ENCODE peak calls at places on chromosome 17, in seven cellular contexts. J, L, N, T, R, D and Y are unnamed samples.

GRCh38 chr17:38869647-38870258 is at the start of gene LASP1:
- DNase-seq in R (peak), N (no peak), T (peak), L (peak), D (peak), J (peak), Y (peak)

GRCh38 chr17:65431116-65431515 is 130.3 kb downstream of the AXIN2 start:
- DNase-seq in L (no peak), T (no peak), N (no peak), J (no peak), D (no peak), R (no peak), Y (no peak)

GRCh38 chr17:1000597-1001490 is 3.9 kb downstream of the TIMM22 start:
- DNase-seq in R (no peak), T (peak), L (no peak), N (no peak), D (no peak), J (peak), Y (peak)

GRCh38 chr17:34254146-34254545 is 939 bp upstream of the CCL2 start:
- DNase-seq in N (peak), L (no peak), R (no peak), T (no peak), J (peak), D (no peak), Y (no peak)

GRCh38 chr17:78343433-78344201 is 16.3 kb downstream of the SOCS3 start:
- DNase-seq in D (peak), L (no peak), T (peak), N (no peak), J (no peak), R (no peak), Y (no peak)

GRCh38 chr17:46199379-46199778 is 6.2 kb upstream of the KANSL1 start:
- DNase-seq in D (no peak), N (no peak), L (no peak), J (no peak), T (no peak), R (no peak), Y (no peak)

GRCh38 chr17:75087558-75088453 is at the start of gene SLC16A5:
- DNase-seq in L (peak), D (peak), T (no peak), J (peak), R (peak), N (no peak), Y (peak)

GRCh38 chr17:34299918-34300600 is 14.5 kb downstream of the CCL11 start:
- DNase-seq in R (no peak), N (no peak), J (peak), D (no peak), L (no peak), T (no peak), Y (peak)

GRCh38 chr17:350706-351435 is 1.7 kb downstream of the RPH3AL start:
- DNase-seq in D (peak), T (no peak), N (no peak), J (peak), L (peak), R (no peak), Y (peak)

GRCh38 chr17:74042744-74043486 is 160.6 kb upstream of the RPL38 start:
- DNase-seq in L (no peak), T (no peak), N (peak), J (peak), R (peak), D (no peak), Y (peak)

GRCh38 chr17:77228224-77229215 is 87.8 kb downstream of the SEC14L1 start:
- DNase-seq in N (no peak), D (no peak), J (no peak), R (no peak), L (no peak), T (no peak), Y (no peak)

GRCh38 chr17:28029033-28029432 is 13.4 kb upstream of the NLK start:
- DNase-seq in L (no peak), R (no peak), D (no peak), J (no peak), T (no peak), N (no peak), Y (no peak)

GRCh38 chr17:20159406-20160075 is 150.4 kb downstream of the SPECC1 start:
- DNase-seq in L (no peak), D (no peak), R (no peak), T (no peak), N (no peak), J (no peak), Y (peak)

GRCh38 chr17:17131876-17132275 is 74.3 kb downstream of the PLD6 start:
- DNase-seq in D (no peak), L (no peak), N (no peak), T (peak), R (no peak), J (no peak), Y (no peak)

GRCh38 chr17:45229681-45230409 is 8.2 kb downstream of the FMNL1 start:
- DNase-seq in D (no peak), J (no peak), L (no peak), T (peak), N (no peak), R (no peak), Y (no peak)

GRCh38 chr17:42969006-42969581 is 4.8 kb upstream of the AARSD1 start:
- DNase-seq in R (no peak), D (no peak), N (no peak), J (peak), T (no peak), L (no peak), Y (no peak)

GRCh38 chr17:34637041-34637547 is 57.7 kb downstream of the TMEM132E start:
- DNase-seq in L (no peak), D (no peak), R (no peak), T (peak), N (no peak), J (no peak), Y (no peak)

GRCh38 chr17:6648181-6648580 is 3.2 kb downstream of the MED31 start:
- DNase-seq in N (no peak), T (no peak), D (peak), L (no peak), R (no peak), J (peak), Y (peak)

GRCh38 chr17:69524854-69525253 is 110.4 kb downstream of the MAP2K6 start:
- DNase-seq in L (no peak), D (no peak), T (no peak), J (peak), N (no peak), R (no peak), Y (peak)

GRCh38 chr17:269616-270514 is 82.7 kb downstream of the RPH3AL start:
- DNase-seq in N (no peak), T (peak), L (no peak), D (no peak), R (peak), J (no peak), Y (no peak)

GRCh38 chr17:59377410-59377809 is 46.0 kb downstream of the YPEL2 start:
- DNase-seq in J (peak), R (no peak), D (no peak), N (no peak), L (no peak), T (no peak), Y (no peak)

GRCh38 chr17:64178011-64178825 is 48.3 kb upstream of the ERN1 start:
- DNase-seq in N (no peak), D (no peak), T (no peak), R (no peak), J (no peak), L (no peak), Y (no peak)

GRCh38 chr17:16529906-16530305 is 37.9 kb upstream of the LRRC75A start:
- DNase-seq in N (no peak), J (no peak), L (no peak), R (no peak), D (no peak), T (no peak), Y (no peak)

GRCh38 chr17:44899074-44899782 is at the start of gene EFTUD2:
- DNase-seq in D (peak), L (peak), R (peak), T (peak), N (no peak), J (peak), Y (peak)

GRCh38 chr17:50265690-50266306 is 8.5 kb upstream of the TMEM92 start:
- DNase-seq in L (no peak), J (no peak), N (no peak), D (no peak), T (peak), R (peak), Y (no peak)

GRCh38 chr17:58991718-58992331 is 114.9 kb downstream of the TRIM37 start:
- DNase-seq in L (no peak), J (peak), T (no peak), D (no peak), R (no peak), N (peak), Y (peak)

GRCh38 chr17:32265192-32265895 is at the start of gene RHBDL3:
- DNase-seq in L (no peak), T (no peak), J (no peak), N (no peak), R (peak), D (peak), Y (no peak)

GRCh38 chr17:48486557-48486956 is 44.3 kb downstream of the HOXB1 start:
- DNase-seq in J (peak), T (no peak), L (no peak), D (no peak), N (peak), R (no peak), Y (peak)
- TF ChIP-seq CTCF in J (peak), T (no peak), L (no peak), D (no peak), N (peak), R (no peak), Y (peak)

GRCh38 chr17:47853616-47854015 is 2.7 kb upstream of the SP6 start:
- DNase-seq in J (no peak), L (no peak), R (no peak), D (peak), T (no peak), N (no peak), Y (no peak)

GRCh38 chr17:47850373-47850691 is 631 bp downstream of the SP6 start:
- DNase-seq in J (no peak), T (no peak), L (no peak), R (no peak), N (no peak), D (no peak), Y (no peak)

GRCh38 chr17:47852113-47852949 is 1.4 kb upstream of the SP6 start:
- DNase-seq in T (no peak), J (no peak), N (no peak), D (peak), R (no peak), L (no peak), Y (no peak)

GRCh38 chr17:47851764-47852112 is 775 bp upstream of the SP6 start:
- DNase-seq in N (no peak), D (peak), J (no peak), T (no peak), L (no peak), R (no peak), Y (no peak)

GRCh38 chr17:47850692-47851573 is at the start of gene SP6:
- DNase-seq in L (peak), T (peak), J (peak), R (no peak), N (no peak), D (peak), Y (peak)
- TF ChIP-seq CTCF in L (peak), T (no peak), J (no peak), R (no peak), N (peak), D (peak), Y (no peak)

GRCh38 chr17:80358861-80359260 is 56.1 kb upstream of the ENDOV start:
- DNase-seq in D (no peak), J (no peak), R (no peak), T (no peak), N (no peak), L (no peak), Y (no peak)
- TF ChIP-seq CTCF in D (no peak), J (no peak), R (no peak), T (no peak), N (no peak), L (no peak), Y (no peak)

GRCh38 chr17:57002904-57003303 is 25.0 kb downstream of the SCPEP1 start:
- DNase-seq in L (no peak), N (no peak), J (no peak), T (no peak), D (no peak), R (no peak), Y (peak)

GRCh38 chr17:57006040-57006439 is 28.1 kb downstream of the SCPEP1 start:
- DNase-seq in R (no peak), T (no peak), N (no peak), J (no peak), D (no peak), L (no peak), Y (peak)

GRCh38 chr17:56997313-56997712 is 19.4 kb downstream of the SCPEP1 start:
- DNase-seq in L (no peak), D (no peak), J (no peak), T (no peak), R (no peak), N (no peak), Y (no peak)

GRCh38 chr17:57004944-57005579 is 27.1 kb downstream of the SCPEP1 start:
- DNase-seq in N (no peak), L (peak), D (peak), J (no peak), T (no peak), R (no peak), Y (no peak)

DNA sequence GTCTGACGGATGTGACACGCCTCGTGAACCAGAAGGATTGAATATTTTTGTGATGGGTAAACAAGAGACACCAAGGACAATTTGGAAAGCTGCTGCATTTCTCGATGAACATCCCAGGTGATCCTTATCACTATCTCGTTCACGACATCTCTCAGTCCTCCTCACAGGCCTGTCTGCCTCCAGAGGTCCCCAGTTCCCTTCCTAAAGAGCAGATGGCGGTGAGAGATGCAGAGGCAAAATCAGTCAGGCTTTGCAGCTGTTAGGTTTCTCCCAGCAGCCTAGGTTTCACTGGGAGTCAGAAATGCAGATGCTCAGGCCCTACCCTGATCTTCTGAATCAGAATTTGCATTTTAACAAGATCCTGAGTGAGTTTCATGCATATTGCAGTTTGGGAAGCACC is 23.6 kb downstream of the SCPEP1 start:
- DNase-seq in T (no peak), N (no peak), J (no peak), R (no peak), L (no peak), D (peak), Y (no peak)
- TF ChIP-seq CTCF in T (no peak), N (no peak), J (no peak), R (no peak), L (no peak), D (peak), Y (no peak)

GRCh38 chr17:79840204-79840988 is 1.2 kb upstream of the CBX4 start:
- DNase-seq in R (peak), N (no peak), J (peak), D (peak), L (peak), T (peak), Y (peak)
- TF ChIP-seq CTCF in R (peak), N (peak), J (no peak), D (peak), L (peak), T (no peak), Y (no peak)

GRCh38 chr17:8650119-8650499 is 19.6 kb upstream of the MYH10 start:
- DNase-seq in R (no peak), L (no peak), D (no peak), J (no peak), T (no peak), N (no peak), Y (no peak)
- TF ChIP-seq CTCF in R (no peak), L (no peak), D (no peak), J (no peak), T (no peak), N (no peak), Y (no peak)

GRCh38 chr17:56751145-56751743 is 82.5 kb downstream of the C17orf67 start:
- DNase-seq in R (no peak), L (no peak), D (peak), J (no peak), N (no peak), T (no peak), Y (no peak)
- TF ChIP-seq CTCF in R (no peak), L (no peak), D (peak), J (no peak), N (no peak), T (no peak), Y (no peak)

GRCh38 chr17:80575057-80575875 is 30.6 kb downstream of the RPTOR start:
- DNase-seq in T (peak), N (peak), L (peak), D (peak), J (peak), R (peak), Y (peak)
- TF ChIP-seq CTCF in T (peak), N (peak), L (peak), D (peak), J (no peak), R (peak), Y (peak)

DNA sequence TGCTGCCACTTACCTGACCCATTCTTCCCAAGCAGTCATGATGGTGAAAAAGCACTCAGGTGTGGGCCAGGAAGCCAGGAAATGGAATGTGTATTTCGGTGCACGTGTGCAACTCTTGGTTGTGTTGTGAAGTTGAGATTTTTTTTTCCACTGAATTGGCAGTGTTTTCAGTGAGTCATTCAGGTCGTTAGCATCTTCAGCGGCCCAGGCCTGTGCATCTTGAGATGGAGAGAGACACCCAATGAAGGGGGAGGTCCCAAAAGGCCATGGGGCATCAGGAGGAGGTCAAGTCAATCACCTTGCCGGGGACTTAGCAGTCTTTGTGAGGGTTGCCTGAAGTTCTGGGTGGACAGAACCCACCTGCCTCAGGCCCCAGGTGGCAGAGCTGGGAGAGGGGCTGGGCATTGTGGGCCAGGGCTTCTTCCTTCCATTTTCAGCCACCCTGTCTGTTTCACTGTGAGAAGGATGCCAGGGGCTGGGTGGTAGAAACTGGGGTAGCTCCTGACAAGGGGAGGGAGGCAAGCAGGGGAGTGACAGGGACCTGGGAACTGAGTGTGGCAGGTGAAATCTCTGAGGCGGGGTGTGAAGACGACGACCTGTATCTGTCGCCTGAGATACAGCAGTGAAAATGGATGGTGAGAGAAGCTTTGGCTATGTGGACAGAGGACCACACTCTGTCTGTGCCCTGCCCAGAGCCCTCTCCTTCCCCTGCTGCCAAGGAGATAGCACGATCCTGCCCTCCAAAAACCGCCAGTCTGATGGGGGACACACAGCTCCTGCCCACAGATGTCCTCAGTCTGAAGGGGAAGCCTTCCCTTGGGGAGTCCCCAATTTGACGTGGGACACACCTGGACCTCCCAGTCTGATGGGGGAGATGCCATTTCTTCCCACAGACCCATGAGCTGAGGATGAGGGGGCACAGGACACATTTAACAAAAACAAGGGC is 11.8 kb downstream of the TBKBP1 start:
- DNase-seq in T (peak), D (no peak), L (no peak), J (no peak), N (no peak), R (no peak), Y (no peak)
- TF ChIP-seq CTCF in T (no peak), D (no peak), L (no peak), J (no peak), N (no peak), R (no peak), Y (no peak)